ENCODE peak calls at places on chromosomes 11 and 22, in eight cellular contexts. R is neural progenitor cell; M is naive thymus-derived CD8-positive, alpha-beta T cell; I is NCI-H1092; C is T-helper 2 cell; W is activated T-helper 1 cell treated with anti-CD3 and anti-CD28 coated beads, Interleukin-12 subunit alpha, Interleukin-12 subunit beta, Interleukin-2, Interleukin-4 antibody, amounts not matched to agents 30 ng/mL and 10 ng/mL and 1 ng/mL, durations not matched to agents 14 hours and 24 hours and 36 hours; V is GM19239; F is psoas muscle. Q is an unnamed sample.
A peak's percentile ranks its signal among the peaks of the same experiment; 100 is the strongest.

GRCh38 chr11:130675456-130675855 is 227.0 kb downstream of the ADAMTS15 start:
- DNase-seq in F (peak; percentile 92), I (no peak), C (no peak), V (no peak), R (no peak), W (no peak), M (no peak), Q (no peak)

GRCh38 chr11:47377571-47378010 is 756 bp downstream of the SPI1 start:
- DNase-seq in I (no peak), M (no peak), R (no peak), V (no peak), F (no peak), C (no peak), W (no peak), Q (no peak)

GRCh38 chr11:43738600-43739409 is 58.3 kb downstream of the HSD17B12 start:
- DNase-seq in W (no peak), F (no peak), I (no peak), R (peak; percentile 25), M (no peak), C (no peak), V (no peak), Q (no peak)

GRCh38 chr22:25051983-25052710 is 99.6 kb downstream of the KIAA1671 start:
- DNase-seq in R (no peak), W (no peak), V (no peak), F (no peak), M (no peak), C (no peak), I (peak; percentile 80), Q (no peak)

GRCh38 chr11:60193687-60194433 is 11.0 kb upstream of the MS4A6A start:
- DNase-seq in W (peak; percentile 15), F (no peak), V (peak; percentile 20), R (peak; percentile 72), I (peak; percentile 12), C (no peak), M (peak; percentile 55), Q (peak; percentile 72)

GRCh38 chr11:1333091-1333772 is 23.8 kb upstream of the TOLLIP start:
- DNase-seq in C (no peak), F (no peak), V (no peak), M (no peak), I (no peak), W (no peak), R (no peak), Q (no peak)

GRCh38 chr11:62555464-62556092 is 9.0 kb upstream of the AHNAK start:
- DNase-seq in W (peak; percentile 67), F (peak; percentile 61), R (peak; percentile 49), M (peak; percentile 87), C (no peak), I (no peak), V (no peak), Q (peak; percentile 83)

GRCh38 chr11:36196476-36197099 is 92.6 kb downstream of the COMMD9 start:
- DNase-seq in W (no peak), C (no peak), M (no peak), V (no peak), F (no peak), I (no peak), R (peak; percentile 28), Q (no peak)

GRCh38 chr22:47775686-47776085 is 1013.2 kb downstream of the TBC1D22A start:
- DNase-seq in F (no peak), I (no peak), R (no peak), C (no peak), V (no peak), W (no peak), M (no peak), Q (no peak)

GRCh38 chr11:56497010-56497409 is 5.8 kb upstream of the OR5M8 start:
- DNase-seq in F (no peak), V (no peak), I (no peak), W (no peak), C (no peak), M (no peak), R (no peak), Q (no peak)

GRCh38 chr11:121240650-121241299 is 51.8 kb upstream of the SC5D start:
- DNase-seq in F (no peak), V (no peak), M (no peak), I (no peak), C (no peak), R (no peak), W (no peak), Q (no peak)

GRCh38 chr22:45224331-45224730 is 16.4 kb downstream of the KIAA0930 start:
- DNase-seq in C (no peak), F (peak; percentile 23), V (no peak), M (no peak), R (no peak), W (no peak), I (no peak), Q (no peak)

GRCh38 chr22:49994361-49995058 is 18.1 kb downstream of the IL17REL start:
- DNase-seq in M (no peak), V (peak; percentile 4), C (no peak), F (no peak), R (no peak), I (no peak), W (no peak), Q (no peak)

GRCh38 chr11:74506823-74507222 is 13.3 kb upstream of the LIPT2 start:
- DNase-seq in R (no peak), I (no peak), F (no peak), C (no peak), M (no peak), W (no peak), V (no peak), Q (no peak)

GRCh38 chr11:101127699-101128570 is 1.7 kb downstream of the PGR start:
- DNase-seq in F (peak; percentile 59), W (no peak), I (no peak), R (peak; percentile 58), M (no peak), C (no peak), V (no peak), Q (no peak)

GRCh38 chr22:37187552-37187890 is 526 bp downstream of the C1QTNF6 start:
- DNase-seq in R (no peak), F (no peak), V (no peak), W (no peak), C (no peak), M (no peak), I (no peak), Q (no peak)

GRCh38 chr11:102608699-102609098 is 16.4 kb downstream of the MMP20 start:
- DNase-seq in M (no peak), R (no peak), C (no peak), W (no peak), F (no peak), V (no peak), I (no peak), Q (no peak)

GRCh38 chr11:105612766-105613165 is 2.9 kb downstream of the GRIA4 start:
- DNase-seq in V (no peak), F (no peak), I (no peak), R (no peak), M (no peak), C (no peak), W (no peak), Q (no peak)

GRCh38 chr11:118418770-118419169 is 17.4 kb downstream of the ATP5MG start:
- DNase-seq in F (no peak), W (no peak), I (no peak), R (no peak), C (no peak), V (no peak), M (no peak), Q (no peak)

GRCh38 chr11:122230387-122230760 is 114.4 kb upstream of the BLID start:
- DNase-seq in W (no peak), I (no peak), C (no peak), R (no peak), M (no peak), V (no peak), F (no peak), Q (no peak)

GRCh38 chr11:125300791-125301218 is 136.3 kb downstream of the PKNOX2 start:
- DNase-seq in M (no peak), F (peak; percentile 75), R (no peak), V (no peak), I (no peak), W (no peak), C (no peak), Q (no peak)

GRCh38 chr11:14413307-14414072 is 54.5 kb upstream of the RRAS2 start:
- DNase-seq in I (no peak), V (no peak), M (no peak), C (no peak), F (peak; percentile 58), W (no peak), R (peak; percentile 67), Q (no peak)

GRCh38 chr11:102312656-102313055 is 4.6 kb upstream of the BIRC3 start:
- DNase-seq in R (no peak), F (no peak), I (no peak), V (no peak), M (no peak), W (no peak), C (no peak), Q (no peak)

GRCh38 chr11:11081786-11082185 is 223.9 kb upstream of the ZBED5 start:
- DNase-seq in M (no peak), W (no peak), V (no peak), C (no peak), F (no peak), I (no peak), R (no peak), Q (no peak)

GRCh38 chr11:62747475-62748160 is 6.3 kb downstream of the ZBTB3 start:
- DNase-seq in F (no peak), W (no peak), C (no peak), I (no peak), M (no peak), R (no peak), V (no peak), Q (no peak)

GRCh38 chr11:120199613-120200012 is 11.2 kb upstream of the OAF start:
- DNase-seq in F (no peak), R (no peak), C (no peak), M (no peak), I (no peak), V (no peak), W (no peak), Q (no peak)

GRCh38 chr11:57100638-57101312 is 81.0 kb upstream of the LRRC55 start:
- DNase-seq in M (no peak), C (no peak), W (no peak), I (peak; percentile 51), F (no peak), R (no peak), V (no peak), Q (no peak)

GRCh38 chr11:104380358-104380757 is 216.4 kb upstream of the PDGFD start:
- DNase-seq in V (no peak), I (no peak), F (no peak), C (no peak), R (no peak), M (no peak), W (no peak), Q (no peak)

GRCh38 chr22:29154364-29155048 is 51.2 kb upstream of the EMID1 start:
- DNase-seq in C (peak; percentile 58), I (peak; percentile 53), F (peak; percentile 88), V (peak; percentile 65), R (peak; percentile 88), W (peak; percentile 64), M (peak; percentile 60), Q (peak; percentile 11)

GRCh38 chr11:26891501-26891900 is 102.4 kb upstream of the FIBIN start:
- DNase-seq in I (no peak), F (no peak), M (no peak), W (no peak), V (no peak), R (no peak), C (no peak), Q (no peak)

GRCh38 chr11:130648601-130649000 is 200.2 kb downstream of the ADAMTS15 start:
- DNase-seq in I (no peak), R (no peak), W (no peak), F (peak; percentile 73), V (no peak), M (no peak), C (no peak), Q (no peak)